ENCODE peak calls at places on chromosomes 6 and 20, in four cellular contexts. I is A549, Y is K562, L is HepG2. V is an unnamed sample.

GRCh38 chr20:3781153-3781910 is at the start of gene SPEF1:
- DNase-seq in I (peak), Y (peak), L (peak), V (peak)

GRCh38 chr20:17782768-17783167 is 83.0 kb downstream of the BANF2 start:
- DNase-seq in I (no peak), Y (no peak), L (no peak), V (no peak)

GRCh38 chr6:57075092-57075491 is 14.9 kb upstream of the ZNF451 start:
- DNase-seq in I (no peak), Y (no peak), L (no peak), V (no peak)

GRCh38 chr20:19661717-19662637 is 96.1 kb upstream of the RIN2 start:
- DNase-seq in I (peak), Y (peak), L (peak), V (no peak)

GRCh38 chr6:152099816-152100618 is 292.5 kb downstream of the ESR1 start:
- DNase-seq in I (no peak), Y (no peak), L (no peak), V (no peak)

GRCh38 chr6:40674170-40674569 is 87.0 kb upstream of the LRFN2 start:
- DNase-seq in I (no peak), Y (no peak), L (no peak), V (no peak)

GRCh38 chr6:7201732-7202541 is 94.2 kb downstream of the RREB1 start:
- DNase-seq in I (no peak), Y (peak), L (no peak), V (peak)

GRCh38 chr6:166565084-166565651 is 21.3 kb downstream of the RAMACL start:
- DNase-seq in I (no peak), Y (no peak), L (no peak), V (no peak)

GRCh38 chr20:41204304-41205265 is 67.2 kb downstream of the PLCG1 start:
- DNase-seq in I (no peak), Y (no peak), L (no peak), V (no peak)

GRCh38 chr6:45540375-45540920 is 162.7 kb upstream of the SUPT3H start:
- DNase-seq in I (no peak), Y (no peak), L (no peak), V (no peak)

GRCh38 chr6:142013286-142013685 is 119.4 kb upstream of the GJE1 start:
- DNase-seq in I (peak), Y (no peak), L (no peak), V (no peak)

GRCh38 chr6:16730720-16731502 is 30.3 kb downstream of the ATXN1 start:
- DNase-seq in I (no peak), Y (no peak), L (peak), V (no peak)

GRCh38 chr6:107344383-107344782 is 115.0 kb downstream of the PDSS2 start:
- DNase-seq in I (no peak), Y (no peak), L (no peak), V (no peak)

GRCh38 chr6:31122803-31123706 is 2.8 kb upstream of the CDSN start:
- DNase-seq in I (peak), Y (peak), L (peak), V (no peak)

GRCh38 chr20:63114006-63114692 is 101.8 kb downstream of the YTHDF1 start:
- DNase-seq in I (no peak), Y (no peak), L (no peak), V (no peak)

GRCh38 chr6:71533939-71534379 is 245.3 kb downstream of the OGFRL1 start:
- DNase-seq in I (peak), Y (peak), L (peak), V (no peak)

GRCh38 chr6:40585218-40585617 is 1.9 kb downstream of the LRFN2 start:
- DNase-seq in I (no peak), Y (no peak), L (no peak), V (no peak)

GRCh38 chr20:57391439-57392129 is 388 bp downstream of the RBM38 start:
- DNase-seq in I (no peak), Y (peak), L (no peak), V (no peak)

GRCh38 chr6:122620428-122620827 is 10.2 kb downstream of the PKIB start:
- DNase-seq in I (no peak), Y (no peak), L (no peak), V (no peak)

GRCh38 chr6:75493400-75494064 is at the start of gene FILIP1:
- DNase-seq in I (no peak), Y (no peak), L (no peak), V (no peak)

GRCh38 chr20:51423810-51424209 is 118.7 kb downstream of the NFATC2 start:
- DNase-seq in I (no peak), Y (no peak), L (no peak), V (no peak)

GRCh38 chr20:55415567-55416142 is 589.7 kb downstream of the CBLN4 start:
- DNase-seq in I (no peak), Y (no peak), L (peak), V (no peak)

GRCh38 chr20:19492937-19493336 is 265.1 kb upstream of the RIN2 start:
- DNase-seq in I (no peak), Y (no peak), L (no peak), V (no peak)

GRCh38 chr6:80528115-80528514 is 421.6 kb downstream of the BCKDHB start:
- DNase-seq in I (no peak), Y (no peak), L (no peak), V (no peak)

GRCh38 chr20:3312940-3313656 is 74.1 kb upstream of the SLC4A11 start:
- DNase-seq in I (peak), Y (no peak), L (peak), V (no peak)

GRCh38 chr6:1639430-1639829 is 29.7 kb downstream of the FOXC1 start:
- DNase-seq in I (no peak), Y (no peak), L (no peak), V (no peak)

GRCh38 chr6:155216312-155217028 is 47.3 kb upstream of the CLDN20 start:
- DNase-seq in I (no peak), Y (no peak), L (no peak), V (no peak)

GRCh38 chr6:19597809-19598320 is 239.3 kb upstream of the ID4 start:
- DNase-seq in I (no peak), Y (no peak), L (no peak), V (no peak)

GRCh38 chr6:125307964-125308615 is 6.3 kb upstream of the HDDC2 start:
- DNase-seq in I (no peak), Y (no peak), L (no peak), V (no peak)

GRCh38 chr6:53731906-53732636 is 62.7 kb upstream of the LRRC1 start:
- DNase-seq in I (no peak), Y (no peak), L (no peak), V (no peak)

GRCh38 chr20:17281478-17281877 is 54.6 kb downstream of the PCSK2 start:
- DNase-seq in I (no peak), Y (peak), L (peak), V (no peak)

GRCh38 chr20:59242714-59243626 is 57.4 kb upstream of the EDN3 start:
- DNase-seq in I (no peak), Y (no peak), L (no peak), V (no peak)

GRCh38 chr6:57313711-57314471 is 3.5 kb upstream of the PRIM2 start:
- DNase-seq in I (peak), Y (no peak), L (no peak), V (no peak)

GRCh38 chr6:2416128-2416712 is 170.8 kb upstream of the GMDS start:
- DNase-seq in I (no peak), Y (no peak), L (no peak), V (no peak)

GRCh38 chr6:130223508-130223907 is 757 bp upstream of the SAMD3 start:
- DNase-seq in I (no peak), Y (no peak), L (no peak), V (peak)

GRCh38 chr20:32920066-32920465 is 61.3 kb downstream of the EFCAB8 start:
- DNase-seq in I (no peak), Y (no peak), L (no peak), V (no peak)

GRCh38 chr6:135306740-135307420 is 125.8 kb downstream of the MYB start:
- DNase-seq in I (no peak), Y (no peak), L (no peak), V (no peak)

GRCh38 chr6:93017213-93017612 is 402.1 kb downstream of the EPHA7 start:
- DNase-seq in I (no peak), Y (no peak), L (peak), V (no peak)

GRCh38 chr6:93017626-93018025 is 401.7 kb downstream of the EPHA7 start:
- DNase-seq in I (no peak), Y (no peak), L (no peak), V (no peak)

GRCh38 chr6:93021235-93021909 is 398.0 kb downstream of the EPHA7 start:
- DNase-seq in I (no peak), Y (no peak), L (no peak), V (no peak)
- TF ChIP-seq CHD4 in I (no peak), Y (no peak), L (no peak), V (no peak)

DNA sequence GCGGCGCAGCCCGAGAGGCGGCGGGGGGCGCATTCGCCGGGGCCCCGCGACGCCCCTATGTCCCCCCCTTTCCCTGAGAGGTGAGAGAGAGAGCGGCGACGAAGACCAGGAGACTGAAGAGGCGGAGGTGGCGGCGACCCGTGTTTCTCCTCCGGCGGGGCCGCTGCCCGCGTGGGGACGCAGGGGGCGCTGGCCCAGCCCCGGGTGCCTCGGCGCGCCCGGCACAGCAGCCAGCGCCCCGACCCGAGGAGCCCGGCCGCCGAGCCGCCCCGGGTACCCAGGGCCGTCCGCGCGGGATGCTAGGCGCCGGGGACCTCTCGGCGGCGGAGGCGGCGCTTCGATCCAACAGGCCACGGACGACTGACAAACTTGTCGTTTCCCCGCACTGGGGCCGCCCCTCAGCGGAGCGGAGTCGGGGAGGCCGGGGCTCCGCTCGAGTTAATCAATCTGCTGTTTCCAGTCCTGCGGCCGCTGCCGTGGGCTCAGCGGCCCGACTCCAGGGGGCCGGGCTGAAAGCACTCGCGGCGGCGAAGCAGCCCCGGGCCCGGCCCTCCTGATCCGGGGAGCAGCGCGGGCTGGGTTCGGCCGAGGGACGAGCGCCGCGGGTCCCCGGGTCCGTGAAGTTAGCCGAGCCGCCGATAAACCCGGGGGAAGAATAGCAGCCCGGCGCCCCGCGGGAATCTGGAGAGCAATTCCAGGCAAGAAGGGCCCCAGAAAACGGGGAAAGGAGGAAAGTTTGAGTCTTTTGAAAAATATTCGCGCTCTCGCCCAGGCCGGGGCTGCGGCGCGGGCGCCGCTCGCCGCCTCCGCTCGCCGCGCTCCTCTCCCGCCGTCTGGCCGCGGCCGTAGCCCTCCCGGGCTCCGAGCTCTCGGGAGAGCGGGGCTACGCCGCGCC is 595 bp downstream of the MDGA1 start:
- DNase-seq in I (peak), Y (peak), L (no peak), V (no peak)
- TF ChIP-seq CHD4 in I (no peak), Y (no peak), L (no peak), V (no peak)

DNA sequence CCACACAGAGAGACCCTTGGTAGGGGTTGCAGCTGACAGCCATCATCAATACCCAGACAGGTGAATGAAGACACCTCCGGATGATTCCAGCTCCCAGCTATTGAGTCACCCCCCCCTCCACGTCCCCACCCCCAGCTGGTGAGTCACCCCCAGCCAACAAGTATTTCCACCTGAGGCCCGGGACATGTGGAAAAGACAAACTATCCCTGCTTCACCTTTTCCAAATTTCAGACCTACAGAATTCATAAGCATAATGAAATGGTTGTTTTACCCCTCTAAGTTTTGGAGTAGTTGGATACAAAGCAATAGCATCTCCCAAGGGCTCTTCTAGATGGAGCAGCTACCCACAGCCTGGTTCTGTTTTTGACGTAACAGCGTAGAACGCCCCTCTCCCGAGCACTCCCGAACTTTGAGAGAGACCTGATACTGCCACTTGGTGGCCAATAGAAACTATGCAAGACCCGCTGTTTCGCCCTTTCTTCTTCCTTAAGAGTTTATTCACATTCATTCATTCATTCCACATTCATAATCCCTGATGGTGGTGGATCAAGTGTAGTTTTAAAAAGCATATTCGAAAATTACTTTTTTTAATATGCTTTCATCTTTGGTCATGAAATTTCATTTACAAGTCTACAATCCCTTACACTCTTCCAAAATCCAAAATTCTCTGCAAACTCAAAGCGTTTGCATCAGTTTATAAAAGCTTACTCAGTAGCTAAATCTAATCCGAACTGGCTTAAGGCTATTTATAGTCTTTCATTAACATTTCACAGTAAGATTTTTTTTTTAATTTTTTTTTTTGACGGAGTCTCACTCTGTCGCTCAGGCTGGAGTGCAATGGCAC is 15.1 kb upstream of the PPP1R16B start:
- DNase-seq in I (peak), Y (peak), L (peak), V (no peak)
- TF ChIP-seq CHD4 in I (no peak), Y (no peak), L (no peak), V (no peak)

GRCh38 chr6:6176132-6176531 is 144.3 kb downstream of the F13A1 start:
- DNase-seq in I (no peak), Y (no peak), L (no peak), V (no peak)
- TF ChIP-seq CHD4 in I (no peak), Y (no peak), L (no peak), V (no peak)

GRCh38 chr6:38509713-38510112 is 130.0 kb downstream of the BTBD9 start:
- DNase-seq in I (no peak), Y (no peak), L (peak), V (no peak)
- TF ChIP-seq CHD4 in I (no peak), Y (no peak), L (no peak), V (no peak)

GRCh38 chr20:7817286-7817685 is 123.0 kb downstream of the HAO1 start:
- DNase-seq in I (no peak), Y (no peak), L (no peak), V (no peak)

GRCh38 chr20:7828437-7828836 is 111.8 kb downstream of the HAO1 start:
- DNase-seq in I (no peak), Y (no peak), L (no peak), V (no peak)

GRCh38 chr20:7818477-7818876 is 121.8 kb downstream of the HAO1 start:
- DNase-seq in I (no peak), Y (no peak), L (no peak), V (no peak)

GRCh38 chr20:7822772-7823171 is 117.5 kb downstream of the HAO1 start:
- DNase-seq in I (no peak), Y (no peak), L (no peak), V (no peak)
- TF ChIP-seq CHD4 in I (no peak), Y (no peak), L (no peak), V (no peak)

GRCh38 chr20:53294804-53295203 is 298.8 kb downstream of the ZNF217 start:
- DNase-seq in I (no peak), Y (no peak), L (no peak), V (no peak)
- TF ChIP-seq CHD4 in I (no peak), Y (no peak), L (no peak), V (no peak)

GRCh38 chr6:170074435-170074834 is 216.4 kb downstream of the DLL1 start:
- DNase-seq in I (no peak), Y (no peak), L (no peak), V (no peak)

GRCh38 chr6:170075659-170076223 is 215.1 kb downstream of the DLL1 start:
- DNase-seq in I (no peak), Y (no peak), L (no peak), V (no peak)

GRCh38 chr6:170076466-170077165 is 214.3 kb downstream of the DLL1 start:
- DNase-seq in I (no peak), Y (no peak), L (no peak), V (no peak)

GRCh38 chr6:170073846-170074245 is 217.0 kb downstream of the DLL1 start:
- DNase-seq in I (no peak), Y (no peak), L (no peak), V (no peak)

GRCh38 chr6:170074907-170075306 is 216.0 kb downstream of the DLL1 start:
- DNase-seq in I (no peak), Y (no peak), L (no peak), V (no peak)
- TF ChIP-seq CHD4 in I (no peak), Y (no peak), L (no peak), V (no peak)

V was measured in GM12878.